ENCODE peak calls at places on chromosome 20, in eight cellular contexts. J is NCI-H1105 treated with DMSO at 0.1 percent for 48 hours; U is activated naive CD8-positive, alpha-beta T cell treated with anti-CD3 and anti-CD28 coated beads, Interleukin-2, amount 50 U/mL, for 24 hours; D is Right ventricle myocardium superior; N is cardiac fibroblast; B is NCI-H524; C is hippocampal formation; F is activated T-helper 2 cell treated with anti-CD3 and anti-CD28 coated beads, Interferon-gamma antibody, Interleukin-2, Interleukin-4, amounts not matched to agents 10 μg/mL and 5 μg/mL and 100 μg/mL, durations not matched to agents 14 hours and 24 hours and 36 hours. R is an unnamed sample.

GRCh38 chr20:47540443-47541354 is 39.0 kb downstream of the NCOA3 start:
- DNase-seq in J (no peak), U (no peak), D (no peak), N (peak; percentile 44), B (no peak), C (no peak), F (no peak), R (no peak)

GRCh38 chr20:61762886-61763739 is 302.6 kb downstream of the TAF4 start:
- DNase-seq in J (no peak), U (no peak), D (no peak), N (no peak), B (no peak), C (no peak), F (no peak), R (no peak)

GRCh38 chr20:23061713-23062561 is 12.5 kb upstream of the THBD start:
- DNase-seq in J (peak; percentile 64), U (no peak), D (peak; percentile 67), N (peak; percentile 87), B (no peak), C (no peak), F (no peak), R (no peak)

GRCh38 chr20:34040300-34041015 is 46.7 kb downstream of the RALY start:
- DNase-seq in J (no peak), U (no peak), D (no peak), N (no peak), B (peak; percentile 94), C (no peak), F (no peak), R (no peak)

GRCh38 chr20:62902926-62903615 is 23.2 kb downstream of the DIDO1 start:
- DNase-seq in J (no peak), U (no peak), D (no peak), N (no peak), B (no peak), C (no peak), F (no peak), R (no peak)

GRCh38 chr20:41664584-41664983 is 46.4 kb upstream of the CHD6 start:
- DNase-seq in J (no peak), U (no peak), D (no peak), N (peak; percentile 55), B (no peak), C (no peak), F (no peak), R (no peak)

GRCh38 chr20:37837934-37838333 is 65.0 kb upstream of the VSTM2L start:
- DNase-seq in J (no peak), U (no peak), D (no peak), N (no peak), B (no peak), C (no peak), F (no peak), R (no peak)

GRCh38 chr20:18416478-18416877 is 50.4 kb downstream of the DZANK1 start:
- DNase-seq in J (no peak), U (no peak), D (no peak), N (no peak), B (no peak), C (no peak), F (no peak), R (no peak)

GRCh38 chr20:23126281-23127061 is 40.3 kb upstream of the CD93 start:
- DNase-seq in J (no peak), U (no peak), D (no peak), N (no peak), B (no peak), C (no peak), F (no peak), R (no peak)

GRCh38 chr20:17916365-17916996 is 52.1 kb downstream of the SNX5 start:
- DNase-seq in J (no peak), U (no peak), D (no peak), N (no peak), B (no peak), C (no peak), F (no peak), R (no peak)

GRCh38 chr20:43584448-43585138 is 6.1 kb upstream of the IFT52 start:
- DNase-seq in J (no peak), U (no peak), D (no peak), N (peak; percentile 67), B (no peak), C (no peak), F (no peak), R (no peak)

GRCh38 chr20:36285746-36286447 is 20.2 kb upstream of the DLGAP4 start:
- DNase-seq in J (no peak), U (no peak), D (no peak), N (no peak), B (no peak), C (no peak), F (no peak), R (peak; percentile 5)

GRCh38 chr20:41005361-41005729 is 23.3 kb upstream of the TOP1 start:
- DNase-seq in J (peak; percentile 46), U (no peak), D (peak; percentile 91), N (peak; percentile 99), B (peak; percentile 83), C (no peak), F (no peak), R (no peak)

GRCh38 chr20:63270606-63271325 is 1.8 kb upstream of the ARFGAP1 start:
- DNase-seq in J (no peak), U (no peak), D (no peak), N (no peak), B (no peak), C (no peak), F (no peak), R (no peak)

GRCh38 chr20:24491043-24491756 is 21.8 kb downstream of the SYNDIG1 start:
- DNase-seq in J (peak; percentile 6), U (no peak), D (no peak), N (no peak), B (no peak), C (no peak), F (no peak), R (no peak)

GRCh38 chr20:37408202-37408929 is 62.4 kb downstream of the SRC start:
- DNase-seq in J (no peak), U (no peak), D (no peak), N (no peak), B (peak; percentile 85), C (no peak), F (no peak), R (no peak)

GRCh38 chr20:45157977-45158376 is 16.7 kb upstream of the PI3 start:
- DNase-seq in J (peak; percentile 36), U (no peak), D (no peak), N (peak; percentile 79), B (no peak), C (no peak), F (no peak), R (no peak)

GRCh38 chr20:31638816-31639215 is 1.1 kb downstream of the COX4I2 start:
- DNase-seq in J (no peak), U (no peak), D (no peak), N (no peak), B (no peak), C (no peak), F (no peak), R (no peak)

GRCh38 chr20:53917145-53918009 is 153.0 kb downstream of the BCAS1 start:
- DNase-seq in J (no peak), U (no peak), D (peak; percentile 70), N (peak; percentile 72), B (no peak), C (no peak), F (no peak), R (no peak)

GRCh38 chr20:49395183-49395582 is 87.3 kb downstream of the KCNB1 start:
- DNase-seq in J (no peak), U (no peak), D (no peak), N (no peak), B (no peak), C (no peak), F (no peak), R (no peak)

GRCh38 chr20:58634121-58634817 is 16.8 kb upstream of the STX16 start:
- DNase-seq in J (no peak), U (peak; percentile 45), D (no peak), N (no peak), B (no peak), C (no peak), F (no peak), R (no peak)

GRCh38 chr20:57526067-57526884 is 1.3 kb upstream of the CTCFL start:
- DNase-seq in J (no peak), U (peak; percentile 67), D (no peak), N (no peak), B (no peak), C (no peak), F (no peak), R (no peak)

GRCh38 chr20:30816182-30816645 is 441.2 kb upstream of the DEFB115 start:
- DNase-seq in J (peak; percentile 14), U (no peak), D (peak; percentile 56), N (peak; percentile 30), B (no peak), C (no peak), F (no peak), R (no peak)

GRCh38 chr20:37185681-37186080 is 6.3 kb upstream of the MROH8 start:
- DNase-seq in J (no peak), U (no peak), D (no peak), N (no peak), B (no peak), C (peak; percentile 26), F (no peak), R (no peak)

GRCh38 chr20:58229198-58229802 is 847 bp upstream of the ANKRD60 start:
- DNase-seq in J (peak; percentile 65), U (no peak), D (no peak), N (no peak), B (no peak), C (no peak), F (no peak), R (no peak)

GRCh38 chr20:39429716-39430115 is 467.6 kb downstream of the DHX35 start:
- DNase-seq in J (no peak), U (no peak), D (no peak), N (no peak), B (peak; percentile 39), C (no peak), F (no peak), R (no peak)

GRCh38 chr20:61355096-61355495 is 103.0 kb downstream of the CDH4 start:
- DNase-seq in J (no peak), U (no peak), D (no peak), N (no peak), B (no peak), C (no peak), F (no peak), R (no peak)

GRCh38 chr20:24610341-24611115 is 141.1 kb downstream of the SYNDIG1 start:
- DNase-seq in J (no peak), U (no peak), D (no peak), N (no peak), B (no peak), C (no peak), F (no peak), R (no peak)

GRCh38 chr20:49784291-49784690 is 28.3 kb upstream of the SLC9A8 start:
- DNase-seq in J (no peak), U (no peak), D (no peak), N (no peak), B (no peak), C (no peak), F (no peak), R (no peak)

GRCh38 chr20:60131375-60131774 is 173.2 kb downstream of the CDH26 start:
- DNase-seq in J (no peak), U (no peak), D (no peak), N (no peak), B (no peak), C (no peak), F (no peak), R (no peak)

GRCh38 chr20:41082306-41082705 is 53.7 kb downstream of the TOP1 start:
- DNase-seq in J (no peak), U (no peak), D (no peak), N (no peak), B (no peak), C (no peak), F (no peak), R (no peak)

GRCh38 chr20:24782801-24783630 is 166.1 kb upstream of the CST7 start:
- DNase-seq in J (no peak), U (no peak), D (no peak), N (no peak), B (peak; percentile 58), C (no peak), F (no peak), R (no peak)

GRCh38 chr20:50655325-50655880 is 35.9 kb downstream of the RIPOR3 start:
- DNase-seq in J (peak; percentile 26), U (no peak), D (peak; percentile 86), N (peak; percentile 86), B (peak; percentile 60), C (peak; percentile 30), F (no peak), R (no peak)

GRCh38 chr20:59448828-59449444 is 148.5 kb downstream of the EDN3 start:
- DNase-seq in J (no peak), U (no peak), D (no peak), N (no peak), B (no peak), C (no peak), F (no peak), R (no peak)